ENCODE peak calls at places on chromosomes 7 and 10, in eight cellular contexts. P, G, E, C, W, S, T and L are unnamed samples.

GRCh38 chr10:74917481-74918077 is 91.2 kb downstream of the KAT6B start:
- DNase-seq in P (peak), G (no peak), E (peak), C (no peak), W (no peak), S (no peak), T (peak), L (no peak)

GRCh38 chr7:132251327-132251659 is 325.0 kb downstream of the PLXNA4 start:
- DNase-seq in P (no peak), G (no peak), E (peak), C (peak), W (peak), S (peak), T (peak), L (no peak)

GRCh38 chr7:93835684-93836083 is 54.9 kb downstream of the TFPI2 start:
- DNase-seq in P (no peak), G (no peak), E (no peak), C (no peak), W (no peak), S (no peak), T (no peak), L (no peak)

GRCh38 chr10:44774676-44775401 is 136.3 kb upstream of the TMEM72 start:
- DNase-seq in P (peak), G (no peak), E (no peak), C (no peak), W (no peak), S (no peak), T (no peak), L (no peak)

GRCh38 chr10:9615179-9615578 is 1402.5 kb upstream of the CELF2 start:
- DNase-seq in P (no peak), G (no peak), E (no peak), C (no peak), W (no peak), S (no peak), T (peak), L (no peak)

GRCh38 chr7:18499407-18500197 is 4.1 kb downstream of the HDAC9 start:
- DNase-seq in P (no peak), G (no peak), E (no peak), C (no peak), W (no peak), S (no peak), T (peak), L (no peak)

GRCh38 chr7:158495780-158496179 is 91.8 kb downstream of the PTPRN2 start:
- DNase-seq in P (no peak), G (no peak), E (peak), C (no peak), W (no peak), S (no peak), T (peak), L (peak)

GRCh38 chr7:155224116-155224811 is 73.4 kb upstream of the INSIG1 start:
- DNase-seq in P (no peak), G (no peak), E (no peak), C (no peak), W (no peak), S (no peak), T (peak), L (no peak)

GRCh38 chr7:6392712-6393666 is 54.8 kb downstream of the DAGLB start:
- DNase-seq in P (peak), G (no peak), E (peak), C (peak), W (peak), S (peak), T (peak), L (no peak)

GRCh38 chr7:129959480-129960332 is 6.9 kb upstream of the UBE2H start:
- DNase-seq in P (no peak), G (no peak), E (no peak), C (peak), W (no peak), S (no peak), T (peak), L (no peak)

GRCh38 chr7:36945612-36946400 is 221.5 kb upstream of the AOAH start:
- DNase-seq in P (no peak), G (no peak), E (no peak), C (no peak), W (no peak), S (no peak), T (no peak), L (no peak)

GRCh38 chr10:75899816-75900357 is 468.5 kb downstream of the LRMDA start:
- DNase-seq in P (no peak), G (no peak), E (no peak), C (no peak), W (no peak), S (no peak), T (no peak), L (no peak)

GRCh38 chr7:119320316-119320715 is 952.7 kb upstream of the KCND2 start:
- DNase-seq in P (no peak), G (no peak), E (no peak), C (no peak), W (no peak), S (no peak), T (peak), L (no peak)
- TF ChIP-seq CTCF in P (no peak), G (no peak), E (no peak), C (no peak), W (no peak), S (no peak), T (no peak), L (no peak)

GRCh38 chr10:101467286-101467770 is 113.4 kb downstream of the BTRC start:
- DNase-seq in P (peak), G (no peak), E (peak), C (no peak), W (no peak), S (peak), T (peak), L (peak)

GRCh38 chr10:101468159-101468558 is 114.2 kb downstream of the BTRC start:
- DNase-seq in P (no peak), G (no peak), E (no peak), C (no peak), W (no peak), S (no peak), T (no peak), L (no peak)

GRCh38 chr10:101464082-101464481 is 110.1 kb downstream of the BTRC start:
- DNase-seq in P (no peak), G (no peak), E (no peak), C (no peak), W (no peak), S (no peak), T (no peak), L (no peak)

GRCh38 chr10:101464518-101465085 is 110.6 kb downstream of the BTRC start:
- DNase-seq in P (no peak), G (no peak), E (no peak), C (no peak), W (no peak), S (no peak), T (no peak), L (no peak)

DNA sequence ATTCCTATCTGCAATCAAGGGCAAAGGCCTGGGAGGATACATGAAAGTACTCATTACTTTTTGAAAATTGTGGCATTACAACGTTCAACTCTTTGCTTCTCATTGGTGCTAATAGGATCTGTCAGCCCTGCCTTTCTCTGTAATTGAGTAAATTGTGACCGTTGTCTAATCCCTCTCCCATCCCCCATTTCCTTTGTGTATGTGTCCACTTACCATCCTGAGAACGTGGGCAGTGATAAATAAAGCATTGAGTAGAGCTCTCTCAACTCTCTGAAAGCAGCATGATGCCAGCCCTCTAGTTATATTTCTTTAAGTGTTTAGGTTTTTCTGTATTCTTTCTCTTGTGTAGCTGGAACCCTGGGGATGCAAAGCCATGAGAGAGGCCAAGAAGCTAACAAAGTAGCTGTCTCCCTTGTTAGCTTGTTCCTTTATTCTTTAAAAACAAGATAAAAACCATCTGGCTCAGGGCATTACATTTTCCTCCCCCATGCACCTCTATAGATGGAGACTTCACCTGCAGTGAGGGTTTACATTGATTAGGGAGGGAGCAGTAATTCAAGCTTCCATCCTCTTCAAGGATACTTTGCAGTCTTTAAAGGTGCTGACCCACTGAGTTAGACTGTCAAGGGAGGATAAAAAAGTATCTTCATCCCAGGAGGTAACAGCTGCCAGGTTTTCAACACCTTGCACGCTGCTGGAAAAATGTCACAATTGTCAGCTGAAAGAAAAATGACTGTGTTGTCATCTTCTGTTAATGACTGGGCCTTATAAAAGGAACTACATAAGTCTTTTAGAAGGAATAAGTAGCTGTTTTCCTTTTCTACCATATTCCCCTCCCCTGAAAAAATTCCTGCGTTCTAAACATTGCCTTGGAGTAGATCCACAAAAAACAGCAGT is 112.3 kb downstream of the BTRC start:
- DNase-seq in P (no peak), G (no peak), E (no peak), C (no peak), W (no peak), S (no peak), T (no peak), L (no peak)
- TF ChIP-seq CTCF in P (no peak), G (no peak), E (no peak), C (no peak), W (no peak), S (no peak), T (no peak), L (no peak)

GRCh38 chr7:44307301-44307900 is 18.0 kb downstream of the CAMK2B start:
- DNase-seq in P (peak), G (peak), E (peak), C (peak), W (no peak), S (no peak), T (peak), L (peak)
- TF ChIP-seq CTCF in P (peak), G (peak), E (peak), C (no peak), W (no peak), S (peak), T (peak), L (no peak)

GRCh38 chr10:34024708-34025425 is 690.4 kb upstream of the NRP1 start:
- DNase-seq in P (no peak), G (no peak), E (peak), C (no peak), W (peak), S (peak), T (peak), L (no peak)
- TF ChIP-seq CTCF in P (peak), G (no peak), E (no peak), C (no peak), W (no peak), S (no peak), T (no peak), L (no peak)

GRCh38 chr10:11434323-11434722 is 177.1 kb downstream of the USP6NL start:
- DNase-seq in P (no peak), G (no peak), E (peak), C (no peak), W (no peak), S (no peak), T (no peak), L (no peak)
- TF ChIP-seq CTCF in P (peak), G (no peak), E (peak), C (no peak), W (no peak), S (no peak), T (no peak), L (peak)

GRCh38 chr10:96910488-96911395 is 78.6 kb downstream of the LCOR start:
- DNase-seq in P (peak), G (no peak), E (peak), C (no peak), W (no peak), S (no peak), T (peak), L (peak)
- TF ChIP-seq CTCF in P (peak), G (peak), E (peak), C (peak), W (peak), S (peak), T (peak), L (peak)